ENCODE peak calls at places on chromosomes 2 and 18, in six cellular contexts. O is Panc1, E is thoracic aorta, U is cardiac muscle cell, G is GM23338, N is tibial artery. C is an unnamed sample.

GRCh38 chr18:79936641-79937040 is 14.8 kb downstream of the SLC66A2 start:
- DNase-seq in O (no peak), E (no peak), U (no peak), G (no peak), N (peak; percentile 37), C (no peak)

GRCh38 chr2:196295005-196295404 is 123.6 kb upstream of the STK17B start:
- DNase-seq in O (no peak), E (no peak), U (no peak), G (no peak), N (no peak), C (no peak)

GRCh38 chr2:99940963-99941362 is 201.4 kb downstream of the AFF3 start:
- DNase-seq in O (no peak), E (no peak), U (peak; percentile 13), G (no peak), N (no peak), C (no peak)

GRCh38 chr2:105671156-105671555 is 73.6 kb upstream of the NCK2 start:
- DNase-seq in O (no peak), E (peak; percentile 60), U (peak; percentile 66), G (no peak), N (peak; percentile 80), C (no peak)

GRCh38 chr18:9876867-9877654 is 8.7 kb upstream of the TXNDC2 start:
- DNase-seq in O (no peak), E (no peak), U (peak; percentile 99), G (peak; percentile 27), N (peak; percentile 72), C (no peak)

GRCh38 chr2:79100301-79100700 is 12.5 kb upstream of the REG1B start:
- DNase-seq in O (no peak), E (no peak), U (no peak), G (no peak), N (no peak), C (no peak)

GRCh38 chr2:230234845-230235244 is 9.3 kb downstream of the SP140 start:
- DNase-seq in O (no peak), E (no peak), U (peak; percentile 6), G (no peak), N (no peak), C (peak; percentile 55)

GRCh38 chr18:12776821-12777471 is 74.1 kb downstream of the PSMG2 start:
- DNase-seq in O (no peak), E (no peak), U (no peak), G (peak; percentile 78), N (no peak), C (no peak)

GRCh38 chr2:225328192-225328591 is 71.3 kb upstream of the NYAP2 start:
- DNase-seq in O (no peak), E (no peak), U (no peak), G (peak; percentile 6), N (no peak), C (no peak)

GRCh38 chr2:101820519-101820918 is 123.0 kb downstream of the MAP4K4 start:
- DNase-seq in O (no peak), E (no peak), U (peak; percentile 66), G (no peak), N (no peak), C (no peak)

GRCh38 chr2:223993634-223994232 is 36.5 kb downstream of the MRPL44 start:
- DNase-seq in O (peak; percentile 73), E (peak; percentile 15), U (peak; percentile 89), G (peak; percentile 89), N (no peak), C (no peak)

GRCh38 chr2:39120521-39120770 is 405 bp downstream of the SOS1 start:
- DNase-seq in O (no peak), E (no peak), U (no peak), G (no peak), N (no peak), C (no peak)

GRCh38 chr2:144516417-144516980 is 3.4 kb downstream of the ZEB2 start:
- DNase-seq in O (no peak), E (no peak), U (no peak), G (peak; percentile 56), N (peak; percentile 69), C (no peak)

GRCh38 chr18:9782073-9782857 is 74.2 kb downstream of the RAB31 start:
- DNase-seq in O (no peak), E (no peak), U (peak; percentile 97), G (no peak), N (no peak), C (no peak)

GRCh38 chr2:196123679-196124373 is 47.6 kb downstream of the STK17B start:
- DNase-seq in O (no peak), E (no peak), U (peak; percentile 72), G (no peak), N (no peak), C (no peak)

GRCh38 chr2:157179706-157180105 is 77.8 kb upstream of the GALNT5 start:
- DNase-seq in O (no peak), E (no peak), U (no peak), G (no peak), N (no peak), C (no peak)

GRCh38 chr2:127577503-127577902 is 42.0 kb downstream of the MYO7B start:
- DNase-seq in O (no peak), E (no peak), U (no peak), G (no peak), N (no peak), C (no peak)

GRCh38 chr2:109229094-109229675 is 100.2 kb downstream of the SH3RF3 start:
- DNase-seq in O (no peak), E (no peak), U (no peak), G (no peak), N (no peak), C (no peak)

GRCh38 chr2:120820885-120821279 is 85.2 kb downstream of the GLI2 start:
- DNase-seq in O (no peak), E (no peak), U (peak; percentile 64), G (no peak), N (peak; percentile 63), C (no peak)

GRCh38 chr18:34773961-34774754 is 64.1 kb downstream of the DTNA start:
- DNase-seq in O (no peak), E (no peak), U (peak; percentile 29), G (no peak), N (peak; percentile 66), C (no peak)

GRCh38 chr18:34773378-34773777 is 63.3 kb downstream of the DTNA start:
- DNase-seq in O (no peak), E (no peak), U (no peak), G (no peak), N (no peak), C (no peak)

GRCh38 chr18:34767601-34768027 is 57.5 kb downstream of the DTNA start:
- DNase-seq in O (peak; percentile 7), E (no peak), U (peak; percentile 64), G (no peak), N (no peak), C (peak; percentile 5)

GRCh38 chr18:34772887-34773286 is 62.8 kb downstream of the DTNA start:
- DNase-seq in O (no peak), E (no peak), U (peak; percentile 15), G (no peak), N (no peak), C (no peak)

DNA sequence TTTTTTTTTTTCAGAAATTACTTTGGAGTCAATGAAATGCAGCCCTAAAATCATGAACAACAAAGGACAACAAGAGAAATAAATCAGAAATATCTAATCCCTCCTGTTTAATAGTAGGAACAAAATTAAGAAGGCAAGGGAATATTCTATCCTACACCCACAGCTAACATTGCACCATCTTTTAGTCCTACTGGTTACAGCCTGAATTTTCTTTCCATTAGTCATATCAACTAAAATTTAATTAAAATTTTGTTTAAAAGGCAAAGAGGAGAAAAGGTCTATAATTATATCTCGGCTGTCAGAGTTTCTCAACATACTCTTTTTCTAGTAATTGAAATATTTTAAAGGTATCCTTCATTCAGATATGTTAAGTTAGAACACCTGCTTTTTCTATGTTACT is 61.9 kb downstream of the DTNA start:
- DNase-seq in O (no peak), E (no peak), U (peak; percentile 13), G (no peak), N (no peak), C (no peak)
- H3K4me3 ChIP-seq in O (no peak overlapping the region), E (no peak overlapping the region), U (no peak overlapping the region), G (no peak overlapping the region), N (no peak overlapping the region), C (no peak overlapping the region)

GRCh38 chr2:193074933-193075332 is 880.2 kb upstream of the TMEFF2 start:
- DNase-seq in O (no peak), E (no peak), U (no peak), G (no peak), N (no peak), C (no peak)

GRCh38 chr2:193076995-193077394 is 882.3 kb upstream of the TMEFF2 start:
- DNase-seq in O (no peak), E (no peak), U (no peak), G (no peak), N (no peak), C (no peak)

DNA sequence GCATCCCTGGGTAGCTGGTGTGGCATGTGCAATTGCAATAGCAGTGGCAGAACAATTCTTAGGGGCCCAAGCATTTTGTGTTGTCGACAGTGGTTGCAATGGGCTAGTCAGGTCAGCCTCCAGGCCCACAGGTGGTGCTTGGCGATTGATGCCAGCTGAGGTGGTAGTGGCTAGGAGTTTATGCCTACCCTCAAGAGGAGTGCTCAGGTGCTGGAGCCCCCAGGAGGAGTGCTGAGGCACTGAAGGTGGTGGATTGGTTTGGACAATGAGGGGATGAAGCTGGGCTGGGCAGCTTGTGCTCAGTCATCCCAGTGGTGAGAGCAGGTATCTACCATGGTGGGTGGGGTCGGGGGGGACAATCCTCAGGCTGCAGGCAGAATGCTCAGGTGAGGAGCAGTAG is 877.9 kb upstream of the TMEFF2 start:
- DNase-seq in O (no peak), E (no peak), U (no peak), G (no peak), N (peak; percentile 46), C (no peak)
- H3K36me3 ChIP-seq in O (no peaks in the 10 kb centered on the region), E (no peaks in the 10 kb centered on the region), U (no peaks in the 10 kb centered on the region), G (no peaks in the 10 kb centered on the region), N (no peaks in the 10 kb centered on the region), C (no peaks in the 10 kb centered on the region)

GRCh38 chr2:53018830-53019425 is 748.7 kb upstream of the CHAC2 start:
- DNase-seq in O (no peak), E (no peak), U (peak; percentile 9), G (peak; percentile 47), N (no peak), C (no peak)
- TF ChIP-seq CTCF in O (no peak), E (no peak), U (peak; percentile 16), G (peak; percentile 62), N (no peak), C (no peak)

GRCh38 chr2:3729786-3730185 is 26.4 kb downstream of the DCDC2C start:
- DNase-seq in O (no peak), E (no peak), U (no peak), G (no peak), N (no peak), C (no peak)

GRCh38 chr2:3727397-3728045 is 24.1 kb downstream of the DCDC2C start:
- DNase-seq in O (no peak), E (no peak), U (no peak), G (peak; percentile 17), N (no peak), C (no peak)

GRCh38 chr2:3728104-3729054 is 25.0 kb downstream of the DCDC2C start:
- DNase-seq in O (peak; percentile 12), E (no peak), U (peak; percentile 67), G (peak; percentile 80), N (no peak), C (no peak)

GRCh38 chr2:3730646-3731045 is 27.3 kb downstream of the DCDC2C start:
- DNase-seq in O (no peak), E (no peak), U (no peak), G (no peak), N (no peak), C (no peak)

DNA sequence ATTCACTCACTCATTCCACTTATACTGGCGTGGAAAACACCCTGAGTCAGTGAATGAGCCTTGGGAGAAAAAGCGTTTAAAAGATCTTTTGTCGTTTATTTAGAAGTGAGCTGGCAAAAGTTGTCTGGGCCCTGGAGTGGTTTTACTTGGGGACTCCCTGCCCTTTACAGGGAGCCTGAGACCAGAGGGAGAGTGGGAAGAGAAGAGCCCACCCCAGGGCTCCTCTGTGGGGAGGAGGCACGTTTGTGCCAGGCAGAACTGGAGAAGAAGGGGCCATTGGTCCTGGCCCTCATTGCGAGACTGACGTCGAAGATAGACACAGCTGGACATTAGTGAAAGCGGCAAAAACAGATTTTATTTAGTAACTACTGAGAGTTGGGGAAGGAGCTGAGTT is 25.7 kb downstream of the DCDC2C start:
- DNase-seq in O (no peak), E (no peak), U (no peak), G (no peak), N (no peak), C (no peak)
- H3K4me3 ChIP-seq in O (no peak overlapping the region), E (no peak overlapping the region), U (no peak overlapping the region), G (no peak overlapping the region), N (no peak overlapping the region), C (no peak overlapping the region)